ENCODE peak calls at places on chromosomes 1 and 21, in six cellular contexts. One of them, this sample, is unnamed.

GRCh38 chr1:116273042-116273783 is 99.8 kb upstream of the ATP1A1 start:
- DNase-seq in breast epithelium: no peak
- DNase-seq in prostate gland: no peak
- DNase-seq in transverse colon: no peak
- DNase-seq in stomach: no peak
- DNase-seq in esophagus muscularis mucosa: no peak
- DNase-seq in this sample: no peak

GRCh38 chr21:39483917-39484316 is 32.1 kb downstream of the SH3BGR start:
- DNase-seq in breast epithelium: no peak
- DNase-seq in prostate gland: no peak
- DNase-seq in transverse colon: no peak
- DNase-seq in stomach: no peak
- DNase-seq in esophagus muscularis mucosa: no peak
- DNase-seq in this sample: no peak

GRCh38 chr1:159247266-159247665 is 42.6 kb downstream of the ACKR1 start:
- DNase-seq in breast epithelium: no peak
- DNase-seq in prostate gland: no peak
- DNase-seq in transverse colon: no peak
- DNase-seq in stomach: no peak
- DNase-seq in esophagus muscularis mucosa: no peak
- DNase-seq in this sample: no peak

GRCh38 chr1:207579436-207579799 is 65.5 kb upstream of the CR1L start:
- DNase-seq in breast epithelium: no peak
- DNase-seq in prostate gland: peak; percentile 19
- DNase-seq in transverse colon: peak; percentile 29
- DNase-seq in stomach: peak; percentile 36
- DNase-seq in esophagus muscularis mucosa: no peak
- DNase-seq in this sample: no peak

GRCh38 chr1:62068302-62068936 is 126.2 kb upstream of the L1TD1 start:
- DNase-seq in breast epithelium: no peak
- DNase-seq in prostate gland: no peak
- DNase-seq in transverse colon: no peak
- DNase-seq in stomach: no peak
- DNase-seq in esophagus muscularis mucosa: no peak
- DNase-seq in this sample: no peak

GRCh38 chr21:27026501-27026900 is 59.6 kb upstream of the ADAMTS5 start:
- DNase-seq in breast epithelium: no peak
- DNase-seq in prostate gland: no peak
- DNase-seq in transverse colon: no peak
- DNase-seq in stomach: no peak
- DNase-seq in esophagus muscularis mucosa: no peak
- DNase-seq in this sample: no peak

GRCh38 chr1:228463559-228464455 is 23.4 kb upstream of the RNF187 start:
- DNase-seq in breast epithelium: no peak
- DNase-seq in prostate gland: no peak
- DNase-seq in transverse colon: peak; percentile 39
- DNase-seq in stomach: peak; percentile 27
- DNase-seq in esophagus muscularis mucosa: no peak
- DNase-seq in this sample: peak; percentile 83

GRCh38 chr21:41825216-41825615 is 53.9 kb downstream of the PRDM15 start:
- DNase-seq in breast epithelium: no peak
- DNase-seq in prostate gland: no peak
- DNase-seq in transverse colon: no peak
- DNase-seq in stomach: no peak
- DNase-seq in esophagus muscularis mucosa: no peak
- DNase-seq in this sample: peak; percentile 50

GRCh38 chr21:46478910-46479309 is 20.2 kb downstream of the DIP2A start:
- DNase-seq in breast epithelium: no peak
- DNase-seq in prostate gland: no peak
- DNase-seq in transverse colon: no peak
- DNase-seq in stomach: no peak
- DNase-seq in esophagus muscularis mucosa: no peak
- DNase-seq in this sample: no peak
- H3K36me3 ChIP-seq in breast epithelium: no peaks in the 10 kb centered on the region
- H3K36me3 ChIP-seq in prostate gland: no peaks in the 10 kb centered on the region
- H3K36me3 ChIP-seq in transverse colon: no peaks in the 10 kb centered on the region
- H3K36me3 ChIP-seq in stomach: peaks cover 24% of the 10 kb centered on the region
- H3K36me3 ChIP-seq in esophagus muscularis mucosa: peaks cover 6% of the 10 kb centered on the region
- H3K36me3 ChIP-seq in this sample: no peaks in the 10 kb centered on the region

GRCh38 chr21:44376606-44377005 is 23.2 kb downstream of the TRPM2 start:
- DNase-seq in breast epithelium: no peak
- DNase-seq in prostate gland: no peak
- DNase-seq in transverse colon: no peak
- DNase-seq in stomach: no peak
- DNase-seq in esophagus muscularis mucosa: no peak
- DNase-seq in this sample: no peak
- TF ChIP-seq POLR2A in breast epithelium: no peak
- TF ChIP-seq POLR2A in prostate gland: no peak
- TF ChIP-seq POLR2A in transverse colon: no peak
- TF ChIP-seq POLR2A in stomach: no peak
- TF ChIP-seq POLR2A in esophagus muscularis mucosa: no peak
- TF ChIP-seq POLR2A in this sample: no peak

GRCh38 chr1:70134148-70134547 is 71.2 kb downstream of the LRRC40 start:
- DNase-seq in breast epithelium: no peak
- DNase-seq in prostate gland: no peak
- DNase-seq in transverse colon: no peak
- DNase-seq in stomach: no peak
- DNase-seq in esophagus muscularis mucosa: no peak
- DNase-seq in this sample: no peak
- TF ChIP-seq POLR2AphosphoS5 in breast epithelium: no peak
- TF ChIP-seq POLR2AphosphoS5 in prostate gland: no peak
- TF ChIP-seq POLR2AphosphoS5 in transverse colon: no peak
- TF ChIP-seq POLR2AphosphoS5 in stomach: no peak
- TF ChIP-seq POLR2AphosphoS5 in esophagus muscularis mucosa: no peak
- TF ChIP-seq POLR2AphosphoS5 in this sample: no peak

DNA sequence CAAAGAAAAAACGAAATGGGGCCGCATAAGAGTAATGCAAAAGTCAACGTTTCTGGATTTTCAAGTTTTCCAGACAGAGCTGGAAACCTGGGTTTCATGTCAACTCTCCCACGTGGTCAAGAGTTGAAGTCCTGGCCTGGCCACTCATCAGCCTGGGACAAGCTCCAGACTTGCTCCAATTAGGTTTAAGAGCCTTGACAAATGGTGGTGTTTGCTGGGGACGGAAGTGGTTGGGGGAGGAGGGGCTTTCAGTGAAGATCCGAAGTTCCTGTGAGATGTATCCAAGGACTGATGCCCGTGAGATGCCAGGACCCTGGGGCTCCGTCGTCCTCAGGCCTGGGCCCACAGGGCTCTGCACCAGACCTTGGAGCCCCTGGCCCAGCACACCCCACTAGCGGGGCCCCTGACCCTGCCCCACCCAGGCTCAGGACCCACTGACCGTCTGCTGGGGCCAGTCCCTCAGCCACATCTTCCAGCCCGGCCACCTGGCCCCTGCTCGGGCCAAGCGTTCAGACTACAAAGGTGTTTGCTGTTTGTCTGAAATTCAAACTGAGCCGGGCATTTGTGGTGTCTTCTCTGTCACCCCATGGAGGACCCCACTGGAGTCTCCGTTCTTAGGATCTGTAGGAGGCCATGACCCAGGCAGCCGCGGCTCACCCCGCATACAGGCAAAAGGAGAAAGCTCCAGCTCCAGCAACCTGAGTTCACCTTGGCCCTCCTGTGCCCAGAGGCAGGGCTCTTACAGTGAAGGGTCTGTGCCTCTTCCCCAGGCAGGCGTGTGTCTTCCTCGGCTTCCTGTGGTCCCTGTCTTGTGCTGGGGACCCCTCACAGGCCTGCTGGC is 53.3 kb downstream of the SIK1 start:
- DNase-seq in breast epithelium: no peak
- DNase-seq in prostate gland: peak; percentile 35
- DNase-seq in transverse colon: no peak
- DNase-seq in stomach: no peak
- DNase-seq in esophagus muscularis mucosa: no peak
- DNase-seq in this sample: no peak
- H3K36me3 ChIP-seq in breast epithelium: no peaks in the 10 kb centered on the region
- H3K36me3 ChIP-seq in prostate gland: no peaks in the 10 kb centered on the region
- H3K36me3 ChIP-seq in transverse colon: no peaks in the 10 kb centered on the region
- H3K36me3 ChIP-seq in stomach: no peaks in the 10 kb centered on the region
- H3K36me3 ChIP-seq in esophagus muscularis mucosa: no peaks in the 10 kb centered on the region
- H3K36me3 ChIP-seq in this sample: no peaks in the 10 kb centered on the region

DNA sequence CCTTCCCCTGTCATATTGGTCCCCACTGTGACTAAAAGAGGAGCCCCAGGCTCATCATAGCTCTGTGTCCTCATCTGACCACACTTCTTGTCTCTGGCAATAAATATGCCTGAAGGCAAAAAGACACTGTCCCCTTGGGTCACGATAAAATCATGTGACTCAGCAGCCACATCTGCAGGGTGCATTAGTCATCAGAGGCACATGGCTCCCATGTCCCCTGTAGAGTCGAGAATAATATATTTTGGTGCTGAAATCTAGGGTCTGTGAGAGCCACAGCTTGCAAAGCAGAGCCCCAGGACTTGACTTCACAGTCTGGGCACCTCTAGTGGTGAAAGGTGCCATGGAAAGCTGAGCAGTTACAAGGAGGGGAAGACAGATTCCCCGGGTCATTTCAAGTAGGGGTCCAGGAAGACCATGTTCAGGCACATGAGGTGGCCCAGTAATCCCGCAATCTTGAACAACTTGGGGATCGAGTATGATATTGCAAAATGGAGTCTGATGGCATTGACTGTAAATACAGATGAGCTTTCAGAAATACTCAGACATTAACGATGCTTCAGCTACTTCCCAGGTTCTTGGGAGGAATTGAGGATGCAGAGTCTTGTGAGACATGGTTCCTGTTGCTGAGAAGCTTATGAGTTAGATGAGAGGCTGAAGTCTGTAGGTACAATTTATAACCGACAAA is 68.6 kb downstream of the SLC35F3 start:
- DNase-seq in breast epithelium: no peak
- DNase-seq in prostate gland: no peak
- DNase-seq in transverse colon: no peak
- DNase-seq in stomach: no peak
- DNase-seq in esophagus muscularis mucosa: no peak
- DNase-seq in this sample: no peak
- TF ChIP-seq POLR2A in breast epithelium: no peak
- TF ChIP-seq POLR2A in prostate gland: no peak
- TF ChIP-seq POLR2A in transverse colon: no peak
- TF ChIP-seq POLR2A in stomach: no peak
- TF ChIP-seq POLR2A in esophagus muscularis mucosa: no peak
- TF ChIP-seq POLR2A in this sample: no peak

GRCh38 chr1:84077476-84078107 is 66.5 kb upstream of the PRKACB start:
- DNase-seq in breast epithelium: peak; percentile 52
- DNase-seq in prostate gland: peak; percentile 70
- DNase-seq in transverse colon: peak; percentile 64
- DNase-seq in stomach: peak; percentile 63
- DNase-seq in esophagus muscularis mucosa: peak; percentile 93
- DNase-seq in this sample: peak; percentile 93
- TF ChIP-seq POLR2AphosphoS5 in breast epithelium: no peak
- TF ChIP-seq POLR2AphosphoS5 in prostate gland: no peak
- TF ChIP-seq POLR2AphosphoS5 in transverse colon: no peak
- TF ChIP-seq POLR2AphosphoS5 in stomach: peak; percentile 1
- TF ChIP-seq POLR2AphosphoS5 in esophagus muscularis mucosa: peak; percentile 44
- TF ChIP-seq POLR2AphosphoS5 in this sample: peak; percentile 77

This sample was measured in spleen.